ENCODE peak calls at places on chromosome 19, in five cellular contexts. One of them, this sample, is unnamed.

GRCh38 chr19:50743537-50743936 is 20.4 kb downstream of the CLEC11A start:
- DNase-seq in endothelial cell: no peak
- DNase-seq in GM04503: no peak
- DNase-seq in GM04504: no peak
- DNase-seq in stimulated activated CD8-positive, alpha-beta memory T cell treated with anti-CD3 and anti-CD28 coated beads, Interleukin-4, amount 100 ng/mL, for 1 hour: no peak
- DNase-seq in this sample: no peak

GRCh38 chr19:47381653-47382279 is 32.7 kb downstream of the DHX34 start:
- DNase-seq in GM04503: no peak
- DNase-seq in endothelial cell: no peak
- DNase-seq in GM04504: no peak
- DNase-seq in stimulated activated CD8-positive, alpha-beta memory T cell treated with anti-CD3 and anti-CD28 coated beads, Interleukin-4, amount 100 ng/mL, for 1 hour: no peak
- DNase-seq in this sample: no peak

GRCh38 chr19:30696514-30696913 is 324.3 kb downstream of the ZNF536 start:
- DNase-seq in GM04504: no peak
- DNase-seq in endothelial cell: peak; percentile 48
- DNase-seq in GM04503: no peak
- DNase-seq in stimulated activated CD8-positive, alpha-beta memory T cell treated with anti-CD3 and anti-CD28 coated beads, Interleukin-4, amount 100 ng/mL, for 1 hour: no peak
- DNase-seq in this sample: no peak

GRCh38 chr19:50537769-50538230 is 24.1 kb upstream of the ASPDH start:
- DNase-seq in stimulated activated CD8-positive, alpha-beta memory T cell treated with anti-CD3 and anti-CD28 coated beads, Interleukin-4, amount 100 ng/mL, for 1 hour: peak; percentile 18
- DNase-seq in GM04503: peak; percentile 29
- DNase-seq in endothelial cell: peak; percentile 19
- DNase-seq in GM04504: peak; percentile 40
- DNase-seq in this sample: peak; percentile 23

GRCh38 chr19:8641908-8642547 is 11.6 kb downstream of the NFILZ start:
- DNase-seq in endothelial cell: peak; percentile 12
- DNase-seq in GM04504: no peak
- DNase-seq in stimulated activated CD8-positive, alpha-beta memory T cell treated with anti-CD3 and anti-CD28 coated beads, Interleukin-4, amount 100 ng/mL, for 1 hour: no peak
- DNase-seq in GM04503: no peak
- DNase-seq in this sample: peak; percentile 24

GRCh38 chr19:52786078-52786463 is 520 bp downstream of the ZNF600 start:
- DNase-seq in GM04504: no peak
- DNase-seq in endothelial cell: no peak
- DNase-seq in stimulated activated CD8-positive, alpha-beta memory T cell treated with anti-CD3 and anti-CD28 coated beads, Interleukin-4, amount 100 ng/mL, for 1 hour: no peak
- DNase-seq in GM04503: no peak
- DNase-seq in this sample: peak; percentile 22

GRCh38 chr19:10390652-10391286 is 10.4 kb upstream of the TYK2 start:
- DNase-seq in stimulated activated CD8-positive, alpha-beta memory T cell treated with anti-CD3 and anti-CD28 coated beads, Interleukin-4, amount 100 ng/mL, for 1 hour: no peak
- DNase-seq in endothelial cell: peak; percentile 72
- DNase-seq in GM04504: peak; percentile 21
- DNase-seq in GM04503: no peak
- DNase-seq in this sample: peak; percentile 42

GRCh38 chr19:30895946-30896345 is 453.3 kb downstream of the TSHZ3 start:
- DNase-seq in endothelial cell: no peak
- DNase-seq in GM04503: no peak
- DNase-seq in GM04504: no peak
- DNase-seq in stimulated activated CD8-positive, alpha-beta memory T cell treated with anti-CD3 and anti-CD28 coated beads, Interleukin-4, amount 100 ng/mL, for 1 hour: no peak
- DNase-seq in this sample: no peak